ENCODE peak calls at places on chromosomes 12 and 14, in nine cellular contexts. M is OCI-LY7, X is uterus, O is mesenchymal stem cell, J is fibroblast of lung, P is HCT116, G is suprapubic skin, T is A673, D is kidney. H is an unnamed sample.

GRCh38 chr14:100239200-100239839 is 376 bp downstream of the YY1 start:
- DNase-seq in P (no peak), G (peak; percentile 82), T (no peak), J (no peak), D (peak; percentile 88), O (no peak), X (peak; percentile 34), M (no peak), H (no peak)

GRCh38 chr12:27946396-27946795 is 26.1 kb downstream of the PTHLH start:
- DNase-seq in G (no peak), M (no peak), D (no peak), O (no peak), P (no peak), T (no peak), X (no peak), J (no peak), H (no peak)

GRCh38 chr12:120866143-120866542 is 38.0 kb downstream of the SPPL3 start:
- DNase-seq in D (no peak), X (no peak), T (no peak), M (no peak), G (no peak), P (no peak), J (peak; percentile 69), O (no peak), H (no peak)

GRCh38 chr12:124941170-124941527 is 26.7 kb upstream of the UBC start:
- DNase-seq in O (no peak), M (no peak), G (no peak), D (no peak), X (no peak), T (no peak), J (no peak), P (no peak), H (no peak)

GRCh38 chr12:82663893-82664292 is 22.8 kb upstream of the TMTC2 start:
- DNase-seq in O (no peak), J (no peak), P (no peak), G (no peak), M (no peak), T (no peak), X (no peak), D (no peak), H (no peak)

GRCh38 chr14:104113631-104114420 is 24.6 kb upstream of the KIF26A start:
- DNase-seq in M (no peak), J (no peak), D (peak; percentile 67), G (peak; percentile 74), O (no peak), X (no peak), P (no peak), T (no peak), H (no peak)

GRCh38 chr12:20272171-20272570 is 96.2 kb upstream of the PDE3A start:
- DNase-seq in T (no peak), P (no peak), O (no peak), X (no peak), J (no peak), D (no peak), M (no peak), G (no peak), H (no peak)

GRCh38 chr12:50660425-50660822 is 103.5 kb upstream of the ATF1 start:
- DNase-seq in J (no peak), O (no peak), P (no peak), D (no peak), T (no peak), X (no peak), M (no peak), G (no peak), H (no peak)

GRCh38 chr12:63949902-63950301 is 105.4 kb downstream of the SRGAP1 start:
- DNase-seq in O (no peak), T (no peak), J (peak; percentile 57), D (no peak), P (no peak), M (no peak), G (no peak), X (no peak), H (no peak)

GRCh38 chr14:94638330-94638729 is 26.1 kb downstream of the SERPINA3 start:
- DNase-seq in D (no peak), X (no peak), M (no peak), J (no peak), P (no peak), G (peak; percentile 18), T (no peak), O (no peak), H (no peak)

GRCh38 chr12:2179953-2180736 is 127.4 kb downstream of the CACNA1C start:
- DNase-seq in P (peak; percentile 29), J (peak; percentile 98), G (no peak), T (peak; percentile 52), O (peak; percentile 97), M (no peak), D (peak; percentile 89), X (peak; percentile 87), H (peak; percentile 93)

GRCh38 chr14:68956728-68957127 is 22.4 kb downstream of the ACTN1 start:
- DNase-seq in J (no peak), P (no peak), G (no peak), O (peak; percentile 57), T (no peak), M (no peak), D (no peak), X (no peak), H (no peak)
- H3K27ac ChIP-seq in J (peak overlapping the region; percentile 46), P (no peak overlapping the region), G (peak overlapping the region; percentile 64), O (no peak overlapping the region), T (peak overlapping the region; percentile 66), M (no peak overlapping the region), D (no peak overlapping the region), X (peak overlapping the region; percentile 93), H (peak overlapping the region; percentile 92)

DNA sequence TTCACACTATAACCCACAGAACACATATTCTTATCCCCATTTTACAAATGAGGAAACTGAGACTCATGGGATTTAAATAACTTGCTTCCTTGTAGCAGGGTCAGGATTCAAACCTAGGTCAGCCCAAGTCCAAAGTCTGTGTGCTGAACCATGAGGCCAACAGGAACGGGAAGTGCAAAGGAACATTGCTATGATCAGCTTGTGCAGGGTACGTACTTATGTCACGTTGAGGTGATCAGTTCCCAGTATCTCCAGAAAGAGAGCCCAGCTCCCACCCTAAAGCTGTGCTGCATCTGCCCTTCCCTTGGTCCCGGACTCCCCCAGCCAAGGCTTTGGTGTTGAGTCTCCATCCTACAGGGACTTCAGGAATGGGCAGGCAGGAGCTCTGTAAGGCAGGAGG is 82.7 kb upstream of the FICD start:
- DNase-seq in P (no peak), O (no peak), D (no peak), M (no peak), G (no peak), X (no peak), T (no peak), J (no peak), H (no peak)
- H3K4me1 ChIP-seq in P (no peaks in the 10 kb centered on the region), O (no peaks in the 10 kb centered on the region), D (no peaks in the 10 kb centered on the region), M (no peaks in the 10 kb centered on the region), G (no peaks in the 10 kb centered on the region), X (no peaks in the 10 kb centered on the region), T (no peaks in the 10 kb centered on the region), J (no peaks in the 10 kb centered on the region), H (no peaks in the 10 kb centered on the region)

GRCh38 chr12:31034372-31034771 is 39.3 kb upstream of the DDX11 start:
- DNase-seq in J (no peak), G (no peak), T (no peak), X (no peak), D (no peak), P (peak; percentile 21), M (no peak), O (no peak), H (no peak)
- H3K27ac ChIP-seq in J (no peak overlapping the region), G (no peak overlapping the region), T (no peak overlapping the region), X (no peak overlapping the region), D (no peak overlapping the region), P (no peak overlapping the region), M (no peak overlapping the region), O (no peak overlapping the region), H (no peak overlapping the region)

GRCh38 chr12:71766202-71766601 is 11.5 kb downstream of the RAB21 start:
- DNase-seq in D (no peak), M (no peak), O (no peak), T (no peak), J (no peak), G (no peak), P (no peak), X (no peak), H (no peak)

GRCh38 chr12:71771069-71771468 is 16.4 kb downstream of the RAB21 start:
- DNase-seq in M (no peak), G (no peak), T (no peak), X (no peak), O (no peak), P (no peak), D (no peak), J (no peak), H (no peak)

GRCh38 chr12:71767183-71767582 is 12.5 kb downstream of the RAB21 start:
- DNase-seq in O (no peak), M (no peak), P (no peak), G (no peak), J (no peak), X (no peak), D (no peak), T (no peak), H (no peak)

GRCh38 chr12:71772728-71773127 is 18.1 kb downstream of the RAB21 start:
- DNase-seq in J (no peak), M (no peak), T (no peak), O (no peak), G (no peak), D (no peak), P (no peak), X (no peak), H (no peak)

DNA sequence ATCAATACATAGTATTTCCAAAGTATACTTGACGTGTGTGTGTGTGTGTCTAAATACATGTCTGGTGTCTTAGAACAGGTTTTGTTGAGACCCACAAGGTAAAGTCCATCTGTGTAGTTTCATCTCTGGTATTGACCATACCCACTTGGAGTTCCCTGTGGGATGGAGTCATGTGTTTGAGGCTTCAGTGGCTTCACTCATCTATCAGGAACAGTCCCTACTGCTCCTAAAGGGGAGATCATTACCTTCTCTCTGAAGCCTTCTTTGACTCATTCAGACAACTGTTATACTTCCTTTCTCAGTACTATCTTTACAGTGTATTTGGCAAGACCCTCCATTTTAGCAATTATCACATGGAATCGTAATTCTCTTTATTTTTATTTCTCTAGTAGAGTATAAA is 14.2 kb downstream of the RAB21 start:
- DNase-seq in O (no peak), J (no peak), G (no peak), T (no peak), X (no peak), D (no peak), P (no peak), M (no peak), H (no peak)
- H3K4me1 ChIP-seq in O (no peaks in the 10 kb centered on the region), J (no peaks in the 10 kb centered on the region), G (peaks cover 28% of the 10 kb centered on the region), T (no peaks in the 10 kb centered on the region), X (no peaks in the 10 kb centered on the region), D (peaks cover 46% of the 10 kb centered on the region), P (no peaks in the 10 kb centered on the region), M (no peaks in the 10 kb centered on the region), H (no peaks in the 10 kb centered on the region)

DNA sequence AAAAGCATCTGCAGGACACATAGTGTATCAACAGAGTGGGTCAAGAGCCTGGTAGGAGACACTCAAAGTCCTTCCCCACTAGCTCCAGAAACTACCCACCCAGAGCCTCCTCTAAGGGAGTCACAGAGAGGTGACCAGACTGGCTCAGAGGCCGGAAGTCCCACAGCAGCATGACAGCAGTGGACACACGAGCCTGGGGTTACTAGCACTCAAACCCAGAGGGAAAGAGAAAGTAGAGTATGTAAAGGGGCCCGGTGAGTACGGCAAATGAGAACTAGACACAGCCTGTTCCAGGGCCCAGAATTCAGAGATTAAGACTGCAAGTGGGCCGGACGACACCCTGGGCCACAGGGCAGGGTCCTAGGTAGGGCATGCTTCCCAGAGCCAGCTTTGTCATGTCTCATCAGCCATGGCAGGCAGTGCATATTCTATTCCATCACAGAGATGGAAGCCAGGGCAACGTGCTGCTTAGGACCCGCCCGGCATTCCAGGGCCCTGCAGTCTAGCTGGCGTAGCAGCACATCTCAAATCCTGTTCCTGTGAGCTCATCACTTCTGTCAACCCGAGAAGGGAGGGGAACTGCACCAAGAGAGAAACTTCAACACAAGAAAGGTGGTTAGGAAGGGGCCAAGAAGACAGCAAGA is 4.2 kb downstream of the IFFO1 start:
- DNase-seq in G (no peak), X (peak; percentile 70), M (no peak), P (no peak), D (no peak), J (peak; percentile 54), T (no peak), O (peak; percentile 76), H (no peak)
- H3K27ac ChIP-seq in G (peak overlapping the region; percentile 78), X (peak overlapping the region; percentile 93), M (no peak overlapping the region), P (no peak overlapping the region), D (peak overlapping the region; percentile 78), J (peak overlapping the region; percentile 97), T (peak overlapping the region; percentile 48), O (peak overlapping the region; percentile 74), H (peak overlapping the region; percentile 98)

H was measured in ascending aorta.